ENCODE peak calls at places on chromosomes 6 and 20, in seven cellular contexts. O is H1, Z is HCT116, V is HepG2, M is SK-N-SH, C is K562, E is GM12878. J is an unnamed sample.

GRCh38 chr20:63023836-63024571 is 17.2 kb upstream of the BHLHE23 start:
- DNase-seq in O (no peak), Z (no peak), V (no peak), M (no peak), C (no peak), E (no peak), J (no peak)

GRCh38 chr6:107321793-107322192 is 137.6 kb downstream of the PDSS2 start:
- DNase-seq in O (no peak), Z (no peak), V (no peak), M (no peak), C (no peak), E (no peak), J (no peak)

GRCh38 chr20:63223121-63223825 is 7.3 kb upstream of the YTHDF1 start:
- DNase-seq in O (peak; percentile 86), Z (no peak), V (peak; percentile 73), M (peak; percentile 76), C (peak; percentile 56), E (no peak), J (peak; percentile 78)

GRCh38 chr6:36098920-36099647 is 31.2 kb upstream of the MAPK13 start:
- DNase-seq in O (no peak), Z (no peak), V (no peak), M (peak; percentile 54), C (peak; percentile 66), E (no peak), J (peak; percentile 16)

GRCh38 chr6:5781966-5782556 is 224.7 kb downstream of the NRN1 start:
- DNase-seq in O (no peak), Z (no peak), V (no peak), M (no peak), C (no peak), E (no peak), J (no peak)

GRCh38 chr20:3686867-3687321 is 5.1 kb upstream of the ADAM33 start:
- DNase-seq in O (no peak), Z (no peak), V (no peak), M (no peak), C (no peak), E (no peak), J (no peak)

GRCh38 chr6:139338845-139339244 is 35.6 kb downstream of the CITED2 start:
- DNase-seq in O (no peak), Z (no peak), V (no peak), M (no peak), C (no peak), E (no peak), J (no peak)

GRCh38 chr6:31383149-31383548 is 20.2 kb upstream of the MICA start:
- DNase-seq in O (no peak), Z (no peak), V (no peak), M (no peak), C (peak; percentile 32), E (no peak), J (no peak)

GRCh38 chr6:75852721-75853120 is 103.7 kb downstream of the MYO6 start:
- DNase-seq in O (no peak), Z (no peak), V (no peak), M (no peak), C (no peak), E (no peak), J (no peak)

GRCh38 chr20:58225490-58226200 is 2.8 kb downstream of the ANKRD60 start:
- DNase-seq in O (no peak), Z (no peak), V (no peak), M (no peak), C (no peak), E (no peak), J (no peak)

GRCh38 chr6:151675746-151676459 is 131.6 kb upstream of the ESR1 start:
- DNase-seq in O (peak; percentile 77), Z (peak; percentile 57), V (peak; percentile 64), M (peak; percentile 64), C (peak; percentile 84), E (peak; percentile 11), J (peak; percentile 43)

GRCh38 chr20:53981752-53982437 is 88.5 kb downstream of the BCAS1 start:
- DNase-seq in O (no peak), Z (no peak), V (no peak), M (no peak), C (no peak), E (no peak), J (no peak)

GRCh38 chr20:642398-643174 is 10.4 kb downstream of the SRXN1 start:
- DNase-seq in O (no peak), Z (no peak), V (peak; percentile 69), M (peak; percentile 86), C (peak; percentile 59), E (no peak), J (no peak)

GRCh38 chr6:25816252-25816651 is 15.6 kb downstream of the SLC17A1 start:
- DNase-seq in O (no peak), Z (no peak), V (no peak), M (no peak), C (no peak), E (no peak), J (no peak)

GRCh38 chr6:85452441-85452881 is 2.6 kb downstream of the NT5E start:
- DNase-seq in O (no peak), Z (no peak), V (no peak), M (no peak), C (no peak), E (no peak), J (no peak)

GRCh38 chr6:3850451-3851203 is 1.5 kb downstream of the FAM50B start:
- DNase-seq in O (no peak), Z (no peak), V (no peak), M (no peak), C (no peak), E (peak; percentile 30), J (no peak)

GRCh38 chr6:34717466-34717865 is 20.9 kb upstream of the ILRUN start:
- DNase-seq in O (no peak), Z (no peak), V (no peak), M (no peak), C (no peak), E (no peak), J (no peak)

GRCh38 chr6:6790891-6791290 is 202.4 kb downstream of the LY86 start:
- DNase-seq in O (no peak), Z (peak; percentile 87), V (peak; percentile 33), M (no peak), C (no peak), E (no peak), J (no peak)

GRCh38 chr6:37628611-37629320 is 68.9 kb downstream of the MDGA1 start:
- DNase-seq in O (no peak), Z (no peak), V (no peak), M (no peak), C (no peak), E (no peak), J (no peak)

GRCh38 chr20:37947943-37948342 is 45.0 kb downstream of the VSTM2L start:
- DNase-seq in O (no peak), Z (no peak), V (no peak), M (no peak), C (no peak), E (no peak), J (no peak)

GRCh38 chr6:27019651-27020552 is 227.6 kb upstream of the PRSS16 start:
- DNase-seq in O (peak; percentile 92), Z (peak; percentile 81), V (no peak), M (peak; percentile 87), C (peak; percentile 92), E (peak; percentile 62), J (peak; percentile 96)

GRCh38 chr6:70221025-70221714 is 81.7 kb downstream of the COL9A1 start:
- DNase-seq in O (no peak), Z (no peak), V (peak; percentile 12), M (peak; percentile 68), C (peak; percentile 68), E (no peak), J (peak; percentile 6)

GRCh38 chr6:52929321-52930164 is 20.0 kb upstream of the GSTA3 start:
- DNase-seq in O (no peak), Z (peak; percentile 22), V (peak; percentile 43), M (peak; percentile 22), C (no peak), E (no peak), J (no peak)

GRCh38 chr20:6008254-6008653 is 45.6 kb downstream of the LRRN4 start:
- DNase-seq in O (no peak), Z (no peak), V (peak; percentile 86), M (no peak), C (no peak), E (no peak), J (no peak)

GRCh38 chr6:117493470-117493869 is 11.0 kb downstream of the DCBLD1 start:
- DNase-seq in O (no peak), Z (no peak), V (no peak), M (no peak), C (no peak), E (no peak), J (no peak)

GRCh38 chr6:48068326-48069191 is 42.4 kb downstream of the PTCHD4 start:
- DNase-seq in O (peak; percentile 60), Z (no peak), V (no peak), M (peak; percentile 33), C (no peak), E (no peak), J (no peak)
- TF ChIP-seq JUND in O (no peak), Z (no peak), V (no peak), M (no peak), C (no peak), E (no peak), J (no peak)

DNA sequence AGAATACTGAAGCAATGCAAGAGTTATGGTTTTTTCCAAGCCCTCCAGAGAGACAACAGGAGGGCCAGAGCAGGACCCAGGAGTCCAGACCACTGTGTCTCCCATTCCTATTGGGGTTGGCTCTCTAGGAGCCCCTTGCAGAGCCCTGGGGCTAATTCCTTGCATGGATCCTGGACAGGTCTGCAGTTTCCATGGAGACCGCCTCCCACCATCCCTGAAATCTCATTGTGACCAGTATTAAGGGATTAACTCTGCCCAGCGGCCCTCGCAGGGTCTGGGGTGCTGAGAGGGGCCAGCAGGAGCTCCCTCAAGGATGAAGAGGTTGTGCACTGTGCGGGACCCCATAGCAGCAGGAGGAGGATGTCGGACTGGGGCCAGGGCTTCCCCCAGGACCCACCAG is 34.8 kb downstream of the HNF4A start:
- DNase-seq in O (no peak), Z (no peak), V (no peak), M (no peak), C (no peak), E (no peak), J (no peak)
- TF ChIP-seq JUND in O (no peak), Z (no peak), V (no peak), M (no peak), C (no peak), E (no peak), J (no peak)

DNA sequence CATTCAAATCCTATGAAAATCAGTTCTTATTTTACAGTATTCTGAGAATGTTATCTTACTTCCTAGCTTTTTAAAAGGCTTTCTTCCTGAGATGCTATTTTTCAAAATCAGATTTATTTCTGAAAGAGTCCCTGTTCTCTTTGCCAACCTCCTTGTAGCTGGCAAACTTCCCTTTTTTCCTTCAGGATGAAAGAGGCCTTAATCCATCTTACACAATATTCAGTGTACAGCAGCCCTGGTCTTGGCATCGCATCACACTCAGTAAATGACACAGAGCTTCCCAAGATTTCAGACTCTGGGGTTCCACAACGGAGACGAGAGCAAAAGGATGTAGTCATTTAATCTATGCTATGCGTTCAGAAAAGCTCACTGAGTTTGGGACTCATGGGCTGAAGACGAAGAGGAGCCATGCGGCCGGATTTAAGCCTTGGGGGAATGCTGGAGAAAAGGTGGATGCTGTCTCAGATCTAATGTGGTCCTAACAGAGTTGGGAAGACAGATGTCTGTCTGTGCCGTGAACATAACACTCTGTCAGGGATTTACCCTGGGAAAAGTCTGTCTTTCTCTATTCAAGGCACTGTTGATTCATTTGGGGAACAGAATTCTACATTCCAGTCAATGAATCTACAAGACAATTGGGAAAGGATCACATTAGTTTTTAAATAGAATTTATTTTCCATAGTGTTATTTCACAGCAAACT is 616.4 kb upstream of the AGPAT4 start:
- DNase-seq in O (no peak), Z (no peak), V (no peak), M (no peak), C (no peak), E (no peak), J (no peak)
- TF ChIP-seq JUND in O (no peak), Z (no peak), V (no peak), M (no peak), C (no peak), E (no peak), J (no peak)

GRCh38 chr6:39984051-39984450 is 49.8 kb upstream of the MOCS1 start:
- DNase-seq in O (no peak), Z (no peak), V (no peak), M (no peak), C (no peak), E (no peak), J (no peak)
- TF ChIP-seq JUND in O (no peak), Z (no peak), V (no peak), M (no peak), C (no peak), E (no peak), J (no peak)

J was measured in T47D.